ENCODE peak calls at places on chromosome 1, in ten cellular contexts. N, R, H, Q, C, P, Z, A, E and J are unnamed samples. For H3K27me3, the result is how much of the 10 kb centered on the place peaks cover.

GRCh38 chr1:15212989-15213291 is 34.1 kb upstream of the FHAD1 start:
- ATAC-seq in N (no peak), Q (no peak), A (no peak), P (no peak), E (peak), Z (no peak), R (no peak), C (no peak), H (no peak), J (no peak)

GRCh38 chr1:243482237-243483022 is 226.6 kb downstream of the SDCCAG8 start:
- ATAC-seq in P (peak), C (peak), Q (peak), R (peak), Z (no peak), N (peak), E (peak), A (peak), H (no peak), J (peak)

GRCh38 chr1:91555821-91556531 is 55.3 kb downstream of the CDC7 start:
- ATAC-seq in C (peak), P (no peak), H (no peak), Z (no peak), A (peak), Q (peak), E (no peak), R (no peak), N (peak), J (no peak)

GRCh38 chr1:204545202-204545601 is 29.0 kb downstream of the MDM4 start:
- ATAC-seq in Z (no peak), A (no peak), H (no peak), E (no peak), P (no peak), N (peak), Q (peak), C (no peak), R (no peak), J (no peak)

GRCh38 chr1:81254560-81254959 is 546.2 kb upstream of the ADGRL2 start:
- ATAC-seq in C (no peak), R (peak), P (no peak), H (no peak), N (no peak), A (no peak), Q (peak), E (no peak), Z (no peak), J (no peak)

GRCh38 chr1:178506177-178506576 is 6.7 kb upstream of the TEX35 start:
- ATAC-seq in Z (no peak), C (no peak), Q (no peak), A (no peak), E (no peak), P (no peak), R (no peak), N (no peak), H (no peak), J (no peak)

GRCh38 chr1:73537400-73537799 is 660.6 kb downstream of the LRRIQ3 start:
- ATAC-seq in E (no peak), A (no peak), C (no peak), H (no peak), Q (no peak), R (peak), P (no peak), Z (no peak), N (no peak), J (no peak)

GRCh38 chr1:8533907-8534306 is 216.0 kb downstream of the SLC45A1 start:
- ATAC-seq in N (no peak), R (no peak), C (no peak), A (no peak), Z (no peak), Q (no peak), H (no peak), E (no peak), P (no peak), J (no peak)

GRCh38 chr1:113978863-113979702 is at the start of gene OLFML3:
- ATAC-seq in E (peak), Q (peak), C (peak), N (peak), A (peak), H (peak), P (peak), Z (peak), R (peak), J (peak)

GRCh38 chr1:77511440-77511840 is 171.0 kb downstream of the ZZZ3 start:
- ATAC-seq in Q (peak), A (peak), C (no peak), R (no peak), H (peak), P (no peak), Z (no peak), N (peak), E (no peak), J (peak)

GRCh38 chr1:6460349-6461236 is 5.4 kb downstream of the TNFRSF25 start:
- ATAC-seq in P (no peak), C (no peak), N (no peak), A (peak), Z (peak), Q (no peak), R (peak), H (no peak), E (peak), J (no peak)

GRCh38 chr1:56835657-56836056 is 16.5 kb upstream of the FYB2 start:
- ATAC-seq in Q (no peak), A (no peak), P (no peak), H (no peak), Z (no peak), E (no peak), R (no peak), N (no peak), C (no peak), J (no peak)

GRCh38 chr1:98325646-98326441 is 335.7 kb upstream of the SNX7 start:
- ATAC-seq in N (peak), C (peak), E (peak), R (no peak), P (peak), H (peak), Z (no peak), Q (peak), A (peak), J (peak)

GRCh38 chr1:243433737-243434370 is 178.0 kb downstream of the SDCCAG8 start:
- ATAC-seq in Q (no peak), R (no peak), H (no peak), C (no peak), E (no peak), Z (no peak), N (no peak), A (no peak), P (no peak), J (no peak)

GRCh38 chr1:236685917-236686814 is at the start of gene ACTN2:
- ATAC-seq in N (peak), P (peak), C (peak), A (peak), Z (peak), R (peak), Q (peak), H (peak), E (peak), J (peak)

GRCh38 chr1:32289256-32289655 is 2.6 kb upstream of the HDAC1 start:
- ATAC-seq in R (no peak), E (no peak), A (no peak), Q (peak), N (peak), P (no peak), H (no peak), C (no peak), Z (no peak), J (no peak)

GRCh38 chr1:212179394-212180076 is 105.7 kb upstream of the PPP2R5A start:
- ATAC-seq in Q (peak), N (peak), E (peak), Z (no peak), A (no peak), R (no peak), P (no peak), C (no peak), H (peak), J (no peak)

GRCh38 chr1:192993426-192994085 is 65.6 kb downstream of the UCHL5 start:
- ATAC-seq in P (no peak), A (no peak), Z (no peak), E (no peak), N (no peak), H (no peak), R (no peak), Q (peak), C (no peak), J (no peak)

GRCh38 chr1:19452221-19452663 is 33.1 kb downstream of the CAPZB start:
- ATAC-seq in R (no peak), A (peak), E (peak), C (no peak), H (no peak), N (no peak), Z (no peak), Q (no peak), P (peak), J (peak)

GRCh38 chr1:32426489-32427255 is 32.4 kb upstream of the BSDC1 start:
- ATAC-seq in N (peak), R (peak), H (peak), A (peak), E (peak), Q (peak), C (peak), Z (no peak), P (no peak), J (no peak)

GRCh38 chr1:65065535-65066378 is 82.2 kb upstream of the AK4 start:
- ATAC-seq in R (peak), A (peak), N (no peak), H (peak), E (peak), C (peak), Z (no peak), Q (peak), P (peak), J (no peak)

GRCh38 chr1:119766374-119766794 is 2.3 kb downstream of the HMGCS2 start:
- ATAC-seq in Q (no peak), Z (no peak), C (peak), A (peak), E (no peak), R (no peak), N (no peak), P (peak), H (no peak), J (peak)

GRCh38 chr1:155205035-155205434 is 2.7 kb downstream of the THBS3 start:
- ATAC-seq in E (no peak), Z (no peak), H (no peak), Q (no peak), R (no peak), C (no peak), A (no peak), P (no peak), N (no peak), J (no peak)

GRCh38 chr1:165414620-165415019 is 30.3 kb downstream of the RXRG start:
- ATAC-seq in E (no peak), Q (no peak), H (no peak), R (no peak), A (no peak), C (no peak), N (no peak), Z (no peak), P (no peak), J (no peak)
- H3K27me3 ChIP-seq in E (under half), Q (under half), H (under half), R (under half), A (under half), C (under half), N (under half), Z (under half), P (under half), J (under half)

DNA sequence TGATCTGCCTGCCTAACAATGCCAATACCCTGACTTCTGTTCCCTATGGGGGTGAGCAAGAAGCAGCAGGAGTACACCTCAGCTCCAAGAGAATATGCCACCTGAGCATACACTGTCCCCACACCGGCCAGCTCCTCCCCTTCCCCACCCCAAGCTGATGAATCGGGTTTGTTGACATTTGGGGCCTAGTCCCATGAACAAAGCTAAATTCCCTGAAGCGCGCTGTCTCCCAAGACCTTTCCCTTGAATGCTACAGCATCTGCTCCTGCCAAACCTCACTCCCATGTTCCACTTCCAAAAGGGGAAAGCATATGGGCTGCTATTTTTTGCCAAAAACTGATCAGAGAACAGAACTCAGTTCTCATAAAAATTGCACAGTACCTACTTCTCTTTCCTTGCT is 220.4 kb upstream of the CAMK1G start:
- ATAC-seq in Z (no peak), N (no peak), P (no peak), H (no peak), E (no peak), C (peak), R (peak), A (no peak), Q (no peak), J (no peak)
- H3K27me3 ChIP-seq in Z (under half), N (under half), P (under half), H (under half), E (under half), C (under half), R (under half), A (under half), Q (under half), J (under half)

GRCh38 chr1:43935711-43936427 is 2.3 kb downstream of the ARTN start:
- ATAC-seq in C (peak), R (peak), A (no peak), E (no peak), H (no peak), Z (no peak), Q (peak), N (peak), P (peak), J (peak)
- H3K27me3 ChIP-seq in C (under half), R (under half), A (under half), E (under half), H (under half), Z (under half), Q (under half), N (under half), P (under half), J (under half)

GRCh38 chr1:228066891-228067654 is 15.4 kb upstream of the ARF1 start:
- ATAC-seq in H (no peak), Z (no peak), C (no peak), R (no peak), N (no peak), P (no peak), A (no peak), Q (no peak), E (no peak), J (no peak)
- H3K27me3 ChIP-seq in H (under half), Z (under half), C (under half), R (half or more), N (under half), P (under half), A (under half), Q (under half), E (half or more), J (half or more)